ENCODE peak calls at places on chromosomes 11 and 22, in seven cellular contexts. One of them, this sample, is unnamed. For H3K36me3, the result is how much of the 10 kb centered on the place peaks cover.

GRCh38 chr11:47175746-47176327 is 842 bp downstream of the ARFGAP2 start:
- DNase-seq in PC-3: peak
- DNase-seq in GM23248: no peak
- DNase-seq in brain microvascular endothelial cell: no peak
- DNase-seq in GM23338: no peak
- DNase-seq in NT2/D1: no peak
- DNase-seq in transverse colon: no peak
- DNase-seq in this sample: peak

GRCh38 chr11:74466916-74467885 is at the start of gene KCNE3:
- DNase-seq in PC-3: no peak
- DNase-seq in GM23248: peak
- DNase-seq in brain microvascular endothelial cell: no peak
- DNase-seq in GM23338: peak
- DNase-seq in NT2/D1: no peak
- DNase-seq in transverse colon: peak
- DNase-seq in this sample: no peak

GRCh38 chr11:111586305-111586915 is 15.8 kb upstream of the SIK2 start:
- DNase-seq in PC-3: peak
- DNase-seq in GM23248: peak
- DNase-seq in brain microvascular endothelial cell: peak
- DNase-seq in GM23338: peak
- DNase-seq in NT2/D1: no peak
- DNase-seq in transverse colon: no peak
- DNase-seq in this sample: peak

GRCh38 chr11:77471520-77472234 is 2.2 kb downstream of the PAK1 start:
- DNase-seq in PC-3: peak
- DNase-seq in GM23248: no peak
- DNase-seq in brain microvascular endothelial cell: no peak
- DNase-seq in GM23338: peak
- DNase-seq in NT2/D1: no peak
- DNase-seq in transverse colon: peak
- DNase-seq in this sample: peak

GRCh38 chr11:75570559-75571139 is 8.6 kb downstream of the SERPINH1 start:
- DNase-seq in PC-3: no peak
- DNase-seq in GM23248: no peak
- DNase-seq in brain microvascular endothelial cell: no peak
- DNase-seq in GM23338: no peak
- DNase-seq in NT2/D1: no peak
- DNase-seq in transverse colon: no peak
- DNase-seq in this sample: no peak

GRCh38 chr22:19062909-19063308 is 59.3 kb downstream of the DGCR2 start:
- DNase-seq in PC-3: no peak
- DNase-seq in GM23248: no peak
- DNase-seq in brain microvascular endothelial cell: no peak
- DNase-seq in GM23338: no peak
- DNase-seq in NT2/D1: no peak
- DNase-seq in transverse colon: no peak
- DNase-seq in this sample: no peak

GRCh38 chr22:33575041-33575440 is 345.2 kb downstream of the LARGE1 start:
- DNase-seq in PC-3: no peak
- DNase-seq in GM23248: no peak
- DNase-seq in brain microvascular endothelial cell: no peak
- DNase-seq in GM23338: no peak
- DNase-seq in NT2/D1: no peak
- DNase-seq in transverse colon: no peak
- DNase-seq in this sample: no peak

GRCh38 chr11:43632171-43632570 is 48.4 kb upstream of the HSD17B12 start:
- DNase-seq in PC-3: peak
- DNase-seq in GM23248: peak
- DNase-seq in brain microvascular endothelial cell: no peak
- DNase-seq in GM23338: no peak
- DNase-seq in NT2/D1: no peak
- DNase-seq in transverse colon: no peak
- DNase-seq in this sample: peak

GRCh38 chr11:32435511-32435946 is at the start of gene WT1:
- DNase-seq in PC-3: peak
- DNase-seq in GM23248: no peak
- DNase-seq in brain microvascular endothelial cell: no peak
- DNase-seq in GM23338: peak
- DNase-seq in NT2/D1: no peak
- DNase-seq in transverse colon: no peak
- DNase-seq in this sample: no peak

GRCh38 chr11:88337342-88338222 is at the start of gene CTSC:
- DNase-seq in PC-3: peak
- DNase-seq in GM23248: peak
- DNase-seq in brain microvascular endothelial cell: peak
- DNase-seq in GM23338: peak
- DNase-seq in NT2/D1: peak
- DNase-seq in transverse colon: peak
- DNase-seq in this sample: peak

GRCh38 chr11:123235687-123236261 is 40.7 kb upstream of the CLMP start:
- DNase-seq in PC-3: no peak
- DNase-seq in GM23248: peak
- DNase-seq in brain microvascular endothelial cell: no peak
- DNase-seq in GM23338: no peak
- DNase-seq in NT2/D1: no peak
- DNase-seq in transverse colon: no peak
- DNase-seq in this sample: no peak

GRCh38 chr11:59271811-59272327 is 59.1 kb upstream of the MPEG1 start:
- DNase-seq in PC-3: no peak
- DNase-seq in GM23248: no peak
- DNase-seq in brain microvascular endothelial cell: no peak
- DNase-seq in GM23338: no peak
- DNase-seq in NT2/D1: no peak
- DNase-seq in transverse colon: no peak
- DNase-seq in this sample: no peak

GRCh38 chr11:1632053-1632714 is 2.6 kb downstream of the KRTAP5-5 start:
- DNase-seq in PC-3: no peak
- DNase-seq in GM23248: no peak
- DNase-seq in brain microvascular endothelial cell: no peak
- DNase-seq in GM23338: no peak
- DNase-seq in NT2/D1: no peak
- DNase-seq in transverse colon: no peak
- DNase-seq in this sample: no peak

GRCh38 chr11:75325713-75326438 is 25.6 kb downstream of the ARRB1 start:
- DNase-seq in PC-3: peak
- DNase-seq in GM23248: peak
- DNase-seq in brain microvascular endothelial cell: peak
- DNase-seq in GM23338: no peak
- DNase-seq in NT2/D1: no peak
- DNase-seq in transverse colon: no peak
- DNase-seq in this sample: peak

GRCh38 chr11:122637538-122637937 is 18.0 kb upstream of the UBASH3B start:
- DNase-seq in PC-3: no peak
- DNase-seq in GM23248: no peak
- DNase-seq in brain microvascular endothelial cell: no peak
- DNase-seq in GM23338: no peak
- DNase-seq in NT2/D1: no peak
- DNase-seq in transverse colon: no peak
- DNase-seq in this sample: no peak

GRCh38 chr22:38750104-38750503 is 5.7 kb downstream of the SUN2 start:
- DNase-seq in PC-3: no peak
- DNase-seq in GM23248: no peak
- DNase-seq in brain microvascular endothelial cell: no peak
- DNase-seq in GM23338: no peak
- DNase-seq in NT2/D1: no peak
- DNase-seq in transverse colon: no peak
- DNase-seq in this sample: no peak
- H3K36me3 ChIP-seq in PC-3: under half
- H3K36me3 ChIP-seq in GM23248: under half
- H3K36me3 ChIP-seq in brain microvascular endothelial cell: under half
- H3K36me3 ChIP-seq in GM23338: under half
- H3K36me3 ChIP-seq in NT2/D1: half or more
- H3K36me3 ChIP-seq in transverse colon: under half
- H3K36me3 ChIP-seq in this sample: under half

GRCh38 chr11:31419669-31420068 is 50.0 kb downstream of the DNAJC24 start:
- DNase-seq in PC-3: peak
- DNase-seq in GM23248: no peak
- DNase-seq in brain microvascular endothelial cell: no peak
- DNase-seq in GM23338: no peak
- DNase-seq in NT2/D1: no peak
- DNase-seq in transverse colon: no peak
- DNase-seq in this sample: no peak
- H3K4me3 ChIP-seq in PC-3: no peak
- H3K4me3 ChIP-seq in GM23248: no peak
- H3K4me3 ChIP-seq in brain microvascular endothelial cell: no peak
- H3K4me3 ChIP-seq in GM23338: no peak
- H3K4me3 ChIP-seq in NT2/D1: no peak
- H3K4me3 ChIP-seq in transverse colon: no peak
- H3K4me3 ChIP-seq in this sample: no peak

DNA sequence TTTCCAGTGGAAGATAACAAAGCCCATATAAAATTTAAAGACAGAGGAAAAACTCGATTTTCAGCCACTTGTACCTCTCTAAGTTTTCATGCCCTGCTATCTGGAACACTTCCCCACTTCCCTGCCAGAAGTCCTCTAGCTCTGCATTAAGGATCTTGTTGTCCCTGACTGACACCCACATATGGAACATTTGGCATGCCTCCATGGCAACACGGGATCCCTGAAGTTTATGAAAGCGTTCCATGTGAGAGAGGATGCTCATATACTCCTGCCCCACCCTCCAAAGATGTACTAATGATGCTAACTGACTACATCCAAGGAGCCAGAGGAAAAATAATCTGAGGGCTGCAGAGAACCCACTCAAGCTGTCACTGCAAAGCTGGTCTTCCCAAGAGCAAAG is 8.8 kb upstream of the C11orf91 start:
- DNase-seq in PC-3: no peak
- DNase-seq in GM23248: peak
- DNase-seq in brain microvascular endothelial cell: no peak
- DNase-seq in GM23338: no peak
- DNase-seq in NT2/D1: no peak
- DNase-seq in transverse colon: no peak
- DNase-seq in this sample: no peak
- H3K36me3 ChIP-seq in PC-3: half or more
- H3K36me3 ChIP-seq in GM23248: half or more
- H3K36me3 ChIP-seq in brain microvascular endothelial cell: half or more
- H3K36me3 ChIP-seq in GM23338: under half
- H3K36me3 ChIP-seq in NT2/D1: under half
- H3K36me3 ChIP-seq in transverse colon: under half
- H3K36me3 ChIP-seq in this sample: under half

GRCh38 chr22:46083383-46084350 is 66.7 kb upstream of the PPARA start:
- DNase-seq in PC-3: no peak
- DNase-seq in GM23248: peak
- DNase-seq in brain microvascular endothelial cell: no peak
- DNase-seq in GM23338: no peak
- DNase-seq in NT2/D1: no peak
- DNase-seq in transverse colon: peak
- DNase-seq in this sample: no peak

GRCh38 chr22:46085831-46086576 is 64.3 kb upstream of the PPARA start:
- DNase-seq in PC-3: peak
- DNase-seq in GM23248: peak
- DNase-seq in brain microvascular endothelial cell: no peak
- DNase-seq in GM23338: no peak
- DNase-seq in NT2/D1: no peak
- DNase-seq in transverse colon: peak
- DNase-seq in this sample: peak

GRCh38 chr22:46086577-46087335 is 63.6 kb upstream of the PPARA start:
- DNase-seq in PC-3: no peak
- DNase-seq in GM23248: peak
- DNase-seq in brain microvascular endothelial cell: no peak
- DNase-seq in GM23338: no peak
- DNase-seq in NT2/D1: no peak
- DNase-seq in transverse colon: no peak
- DNase-seq in this sample: no peak

GRCh38 chr22:46084376-46084775 is 66.0 kb upstream of the PPARA start:
- DNase-seq in PC-3: no peak
- DNase-seq in GM23248: no peak
- DNase-seq in brain microvascular endothelial cell: no peak
- DNase-seq in GM23338: no peak
- DNase-seq in NT2/D1: no peak
- DNase-seq in transverse colon: peak
- DNase-seq in this sample: no peak

GRCh38 chr22:46084943-46085830 is 65.1 kb upstream of the PPARA start:
- DNase-seq in PC-3: peak
- DNase-seq in GM23248: peak
- DNase-seq in brain microvascular endothelial cell: no peak
- DNase-seq in GM23338: no peak
- DNase-seq in NT2/D1: no peak
- DNase-seq in transverse colon: peak
- DNase-seq in this sample: peak
- H3K4me3 ChIP-seq in PC-3: peak
- H3K4me3 ChIP-seq in GM23248: peak
- H3K4me3 ChIP-seq in brain microvascular endothelial cell: peak
- H3K4me3 ChIP-seq in GM23338: no peak
- H3K4me3 ChIP-seq in NT2/D1: no peak
- H3K4me3 ChIP-seq in transverse colon: no peak
- H3K4me3 ChIP-seq in this sample: no peak

DNA sequence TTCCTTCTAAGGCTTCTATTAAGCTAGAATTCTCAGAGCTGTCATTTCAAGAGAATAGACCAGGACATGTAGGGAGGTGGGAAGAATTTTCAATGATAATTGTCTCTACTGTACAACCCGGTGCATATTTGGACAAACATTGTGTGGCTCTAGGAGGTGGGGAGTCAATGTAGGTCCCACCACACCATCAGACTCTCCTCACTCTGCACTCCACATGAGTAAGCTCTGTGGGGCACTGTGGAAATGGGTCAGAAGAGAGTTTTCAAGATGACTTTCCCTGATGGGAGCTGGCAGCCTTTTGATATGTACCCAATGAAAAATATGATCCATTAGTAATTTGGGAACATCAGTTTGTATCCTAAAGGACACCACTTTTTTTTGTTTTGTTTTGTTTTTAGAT is 33.2 kb downstream of the OR2AG2 start:
- DNase-seq in PC-3: no peak
- DNase-seq in GM23248: no peak
- DNase-seq in brain microvascular endothelial cell: no peak
- DNase-seq in GM23338: no peak
- DNase-seq in NT2/D1: no peak
- DNase-seq in transverse colon: no peak
- DNase-seq in this sample: no peak
- H3K36me3 ChIP-seq in PC-3: under half
- H3K36me3 ChIP-seq in GM23248: under half
- H3K36me3 ChIP-seq in brain microvascular endothelial cell: under half
- H3K36me3 ChIP-seq in GM23338: under half
- H3K36me3 ChIP-seq in NT2/D1: under half
- H3K36me3 ChIP-seq in transverse colon: under half
- H3K36me3 ChIP-seq in this sample: under half

This sample was measured in bronchial epithelial cell.